ENCODE peak calls at places on chromosomes 7 and 10, in six cellular contexts. K is GM20000; S is iPS-NIHi11; R is NCI-H2171; N is effector CD8-positive, alpha-beta T cell; M is left ventricle myocardium superior. H is an unnamed sample.

GRCh38 chr10:33519130-33519860 is 184.8 kb upstream of the NRP1 start:
- DNase-seq in K (no peak), S (peak; percentile 34), N (no peak), M (no peak), R (no peak), H (no peak)

GRCh38 chr7:114293289-114294012 is 121.2 kb upstream of the FOXP2 start:
- DNase-seq in N (no peak), S (no peak), R (no peak), K (no peak), M (no peak), H (no peak)

GRCh38 chr7:68511281-68511680 is 1087.0 kb upstream of the AUTS2 start:
- DNase-seq in M (no peak), R (peak; percentile 19), N (no peak), K (no peak), S (no peak), H (no peak)

GRCh38 chr7:133479456-133480097 is 226.7 kb downstream of the EXOC4 start:
- DNase-seq in N (no peak), M (no peak), R (no peak), K (no peak), S (no peak), H (no peak)

GRCh38 chr10:31209523-31209922 is 109.5 kb upstream of the ZEB1 start:
- DNase-seq in S (no peak), K (no peak), N (no peak), R (no peak), M (no peak), H (no peak)

GRCh38 chr7:3916146-3916545 is 615.1 kb downstream of the SDK1 start:
- DNase-seq in M (no peak), R (no peak), K (no peak), N (no peak), S (no peak), H (no peak)

GRCh38 chr7:105830405-105831218 is 45.8 kb downstream of the ATXN7L1 start:
- DNase-seq in K (no peak), S (no peak), M (no peak), N (no peak), R (no peak), H (no peak)

GRCh38 chr7:137003071-137003470 is 134.6 kb downstream of the CHRM2 start:
- DNase-seq in K (no peak), S (no peak), R (no peak), N (no peak), M (no peak), H (no peak)

GRCh38 chr7:73885975-73886798 is 25.2 kb downstream of the TMEM270 start:
- DNase-seq in N (no peak), S (peak; percentile 54), K (no peak), M (peak; percentile 79), R (no peak), H (no peak)

GRCh38 chr7:77802557-77803410 is 4.2 kb downstream of the PHTF2 start:
- DNase-seq in R (no peak), N (no peak), S (no peak), M (no peak), K (no peak), H (no peak)

GRCh38 chr10:7795605-7796004 is 7.6 kb downstream of the ATP5F1C start:
- DNase-seq in R (no peak), K (no peak), N (no peak), M (no peak), S (no peak), H (no peak)

GRCh38 chr10:86601956-86602592 is 52.3 kb upstream of the OPN4 start:
- DNase-seq in N (no peak), K (no peak), R (no peak), S (no peak), M (no peak), H (no peak)

GRCh38 chr7:156785998-156786543 is 106.9 kb downstream of the LMBR1 start:
- DNase-seq in N (no peak), K (no peak), S (no peak), R (no peak), M (no peak), H (no peak)

GRCh38 chr7:105862276-105862675 is 14.1 kb downstream of the ATXN7L1 start:
- DNase-seq in R (no peak), K (no peak), N (no peak), M (no peak), S (no peak), H (no peak)

GRCh38 chr10:60267802-60268201 is 121.9 kb downstream of the ANK3 start:
- DNase-seq in N (no peak), S (no peak), M (no peak), K (no peak), R (no peak), H (no peak)

GRCh38 chr10:35827783-35828182 is 185.7 kb upstream of the FZD8 start:
- DNase-seq in N (no peak), S (no peak), K (no peak), R (peak; percentile 7), M (no peak), H (no peak)

GRCh38 chr10:18279202-18279601 is 139.0 kb downstream of the CACNB2 start:
- DNase-seq in S (no peak), R (no peak), K (no peak), N (no peak), M (no peak), H (no peak)

GRCh38 chr7:116210345-116211005 is at the start of gene TES:
- DNase-seq in N (peak; percentile 47), R (peak; percentile 13), S (peak; percentile 95), K (peak; percentile 93), M (peak; percentile 81), H (peak; percentile 90)